ENCODE peak calls at places on chromosomes 7 and 10, in eight cellular contexts. B, A, R, F, C, J, Z and Y are unnamed samples.

GRCh38 chr7:120792091-120792860 is 65.7 kb downstream of the TSPAN12 start:
- DNase-seq in B (peak), A (peak), R (peak), F (peak), C (no peak), J (peak), Z (peak), Y (peak)

GRCh38 chr10:24988831-24989769 is 26.9 kb downstream of the ENKUR start:
- DNase-seq in B (no peak), A (no peak), R (no peak), F (no peak), C (no peak), J (no peak), Z (no peak), Y (no peak)

GRCh38 chr10:119339099-119339498 is 131.7 kb downstream of the GRK5 start:
- DNase-seq in B (no peak), A (no peak), R (no peak), F (no peak), C (no peak), J (no peak), Z (no peak), Y (no peak)

GRCh38 chr7:16465469-16466086 is at the start of gene SOSTDC1:
- DNase-seq in B (no peak), A (no peak), R (no peak), F (no peak), C (no peak), J (no peak), Z (no peak), Y (no peak)

GRCh38 chr10:28202941-28203352 is 99.9 kb downstream of the MPP7 start:
- DNase-seq in B (no peak), A (no peak), R (no peak), F (no peak), C (no peak), J (no peak), Z (no peak), Y (no peak)

GRCh38 chr7:51029586-51030230 is 247.0 kb upstream of the GRB10 start:
- DNase-seq in B (no peak), A (no peak), R (peak), F (no peak), C (no peak), J (no peak), Z (no peak), Y (no peak)

GRCh38 chr10:48498940-48499510 is 105.8 kb downstream of the ARHGAP22 start:
- DNase-seq in B (no peak), A (no peak), R (no peak), F (no peak), C (no peak), J (no peak), Z (no peak), Y (no peak)

GRCh38 chr7:1667566-1668485 is 2.3 kb upstream of the ELFN1 start:
- DNase-seq in B (no peak), A (no peak), R (no peak), F (no peak), C (no peak), J (no peak), Z (peak), Y (no peak)

GRCh38 chr7:50806143-50806542 is 23.4 kb upstream of the GRB10 start:
- DNase-seq in B (no peak), A (no peak), R (no peak), F (no peak), C (no peak), J (no peak), Z (no peak), Y (no peak)

GRCh38 chr10:61819208-61819607 is 82.3 kb upstream of the ARID5B start:
- DNase-seq in B (no peak), A (no peak), R (no peak), F (no peak), C (no peak), J (no peak), Z (peak), Y (no peak)

GRCh38 chr10:22634093-22634492 is 80.3 kb downstream of the PIP4K2A start:
- DNase-seq in B (no peak), A (no peak), R (no peak), F (no peak), C (no peak), J (no peak), Z (no peak), Y (no peak)

GRCh38 chr7:4951903-4952636 is 6.9 kb downstream of the MMD2 start:
- DNase-seq in B (peak), A (no peak), R (peak), F (peak), C (no peak), J (no peak), Z (no peak), Y (no peak)

GRCh38 chr7:135923700-135924261 is 53.4 kb downstream of the MTPN start:
- DNase-seq in B (no peak), A (no peak), R (peak), F (peak), C (peak), J (no peak), Z (no peak), Y (no peak)

GRCh38 chr10:124196659-124197058 is 103.3 kb upstream of the CHST15 start:
- DNase-seq in B (no peak), A (no peak), R (no peak), F (no peak), C (no peak), J (no peak), Z (no peak), Y (no peak)

GRCh38 chr10:86950349-86950748 is 7.1 kb downstream of the MMRN2 start:
- DNase-seq in B (no peak), A (no peak), R (no peak), F (no peak), C (no peak), J (no peak), Z (no peak), Y (no peak)

GRCh38 chr10:17220652-17221100 is 7.4 kb upstream of the VIM start:
- DNase-seq in B (no peak), A (no peak), R (no peak), F (no peak), C (no peak), J (no peak), Z (no peak), Y (no peak)

GRCh38 chr7:157986051-157986450 is 601.6 kb downstream of the PTPRN2 start:
- DNase-seq in B (no peak), A (no peak), R (no peak), F (no peak), C (no peak), J (no peak), Z (no peak), Y (no peak)

GRCh38 chr10:17239276-17239660 is 11.2 kb downstream of the VIM start:
- DNase-seq in B (no peak), A (no peak), R (no peak), F (no peak), C (no peak), J (no peak), Z (no peak), Y (no peak)

GRCh38 chr7:22931011-22931410 is 82.9 kb downstream of the HYCC1 start:
- DNase-seq in B (no peak), A (no peak), R (no peak), F (no peak), C (no peak), J (no peak), Z (no peak), Y (no peak)

GRCh38 chr7:69336976-69337375 is 261.3 kb upstream of the AUTS2 start:
- DNase-seq in B (no peak), A (no peak), R (no peak), F (no peak), C (no peak), J (no peak), Z (no peak), Y (no peak)

GRCh38 chr10:128499956-128500355 is 373.7 kb upstream of the MKI67 start:
- DNase-seq in B (no peak), A (no peak), R (no peak), F (no peak), C (no peak), J (no peak), Z (no peak), Y (no peak)

GRCh38 chr10:351770-352318 is 216.6 kb downstream of the ZMYND11 start:
- DNase-seq in B (no peak), A (no peak), R (no peak), F (peak), C (no peak), J (no peak), Z (no peak), Y (no peak)

GRCh38 chr10:74437822-74438221 is 286.8 kb downstream of the ADK start:
- DNase-seq in B (no peak), A (no peak), R (no peak), F (no peak), C (no peak), J (no peak), Z (no peak), Y (no peak)

GRCh38 chr7:138663741-138664710 is 37.1 kb downstream of the SVOPL start:
- DNase-seq in B (no peak), A (no peak), R (no peak), F (peak), C (no peak), J (no peak), Z (peak), Y (no peak)

GRCh38 chr10:119479532-119479931 is 63.0 kb downstream of the RGS10 start:
- DNase-seq in B (no peak), A (no peak), R (no peak), F (no peak), C (no peak), J (no peak), Z (no peak), Y (no peak)

GRCh38 chr10:69464801-69465401 is 13.6 kb downstream of the TSPAN15 start:
- DNase-seq in B (no peak), A (no peak), R (no peak), F (peak), C (no peak), J (no peak), Z (no peak), Y (no peak)

GRCh38 chr7:138546064-138546619 is 86.1 kb downstream of the TRIM24 start:
- DNase-seq in B (no peak), A (no peak), R (no peak), F (no peak), C (no peak), J (no peak), Z (no peak), Y (no peak)